ENCODE peak calls at places on chromosomes 6 and 20, in five cellular contexts. U is K562, R is HCT116, H is GM12878, F is SK-N-SH. X is an unnamed sample.

GRCh38 chr20:53839423-53840176 is 230.8 kb downstream of the BCAS1 start:
- DNase-seq in U (no peak), R (no peak), H (peak; percentile 96), F (no peak), X (no peak)

GRCh38 chr6:79872986-79873385 is 74.4 kb downstream of the ELOVL4 start:
- DNase-seq in U (no peak), R (no peak), H (no peak), F (no peak), X (no peak)

GRCh38 chr20:25540273-25540672 is 45.1 kb downstream of the NINL start:
- DNase-seq in U (no peak), R (peak; percentile 16), H (no peak), F (no peak), X (no peak)

GRCh38 chr20:56439784-56440291 is 27.8 kb downstream of the CASS4 start:
- DNase-seq in U (no peak), R (no peak), H (no peak), F (no peak), X (no peak)

GRCh38 chr6:155861821-155862220 is 406.2 kb upstream of the NOX3 start:
- DNase-seq in U (no peak), R (no peak), H (no peak), F (no peak), X (no peak)

GRCh38 chr20:25859649-25860530 is 163.2 kb upstream of the ZNF337 start:
- DNase-seq in U (peak; percentile 38), R (no peak), H (no peak), F (peak; percentile 77), X (peak; percentile 65)

GRCh38 chr20:3922223-3922982 is 33.2 kb downstream of the PANK2 start:
- DNase-seq in U (no peak), R (no peak), H (no peak), F (no peak), X (no peak)

GRCh38 chr6:111478064-111478476 is 4.9 kb downstream of the REV3L start:
- DNase-seq in U (no peak), R (no peak), H (no peak), F (no peak), X (peak; percentile 28)

GRCh38 chr20:33539129-33539528 is 49.2 kb downstream of the CBFA2T2 start:
- DNase-seq in U (no peak), R (no peak), H (no peak), F (no peak), X (peak; percentile 58)

GRCh38 chr6:3247255-3248146 is 11.2 kb upstream of the PSMG4 start:
- DNase-seq in U (peak; percentile 78), R (no peak), H (no peak), F (peak; percentile 81), X (peak; percentile 87)

GRCh38 chr6:105474234-105474633 is 71.4 kb upstream of the PREP start:
- DNase-seq in U (no peak), R (no peak), H (no peak), F (no peak), X (no peak)

GRCh38 chr6:168179133-168179532 is 100.1 kb upstream of the FRMD1 start:
- DNase-seq in U (no peak), R (no peak), H (no peak), F (no peak), X (no peak)

GRCh38 chr20:25129908-25130307 is 48.0 kb upstream of the VSX1 start:
- DNase-seq in U (no peak), R (no peak), H (no peak), F (no peak), X (no peak)

GRCh38 chr20:17875106-17875980 is 93.3 kb downstream of the SNX5 start:
- DNase-seq in U (no peak), R (no peak), H (no peak), F (no peak), X (peak; percentile 92)

GRCh38 chr6:88705601-88706000 is 257.8 kb downstream of the RNGTT start:
- DNase-seq in U (no peak), R (no peak), H (peak; percentile 81), F (no peak), X (no peak)

GRCh38 chr20:20297181-20297580 is 70.7 kb upstream of the INSM1 start:
- DNase-seq in U (no peak), R (no peak), H (no peak), F (no peak), X (peak; percentile 20)

GRCh38 chr6:163346529-163346961 is 68.0 kb upstream of the QKI start:
- DNase-seq in U (no peak), R (no peak), H (no peak), F (peak; percentile 52), X (no peak)

GRCh38 chr6:109690373-109690739 is 646 bp downstream of the AK9 start:
- DNase-seq in U (peak; percentile 69), R (no peak), H (no peak), F (peak; percentile 62), X (peak; percentile 15)

GRCh38 chr20:12660918-12661317 is 347.9 kb upstream of the SPTLC3 start:
- DNase-seq in U (no peak), R (no peak), H (no peak), F (peak; percentile 17), X (peak; percentile 13)

GRCh38 chr20:3811421-3812258 is 8.7 kb upstream of the AP5S1 start:
- DNase-seq in U (no peak), R (peak; percentile 93), H (no peak), F (peak; percentile 93), X (peak; percentile 90)

GRCh38 chr6:137811121-137811911 is 55.7 kb upstream of the TNFAIP3 start:
- DNase-seq in U (peak; percentile 57), R (peak; percentile 55), H (peak; percentile 95), F (no peak), X (peak; percentile 90)

GRCh38 chr6:44831002-44831610 is 443.6 kb downstream of the CDC5L start:
- DNase-seq in U (no peak), R (no peak), H (no peak), F (no peak), X (no peak)

GRCh38 chr20:63136296-63136695 is 79.6 kb downstream of the YTHDF1 start:
- DNase-seq in U (no peak), R (no peak), H (no peak), F (no peak), X (no peak)

GRCh38 chr20:40513010-40513409 is 176.0 kb downstream of the MAFB start:
- DNase-seq in U (no peak), R (no peak), H (no peak), F (no peak), X (no peak)

GRCh38 chr6:34791842-34792604 is at the start of gene BLTP3A:
- DNase-seq in U (peak; percentile 95), R (peak; percentile 33), H (no peak), F (peak; percentile 94), X (peak; percentile 59)

GRCh38 chr6:106300020-106300772 is 25.4 kb downstream of the ATG5 start:
- DNase-seq in U (no peak), R (no peak), H (no peak), F (no peak), X (peak; percentile 11)

GRCh38 chr6:142187209-142187608 is 40.1 kb downstream of the VTA1 start:
- DNase-seq in U (no peak), R (no peak), H (no peak), F (no peak), X (no peak)

GRCh38 chr20:8394308-8394945 is 262.4 kb downstream of the PLCB1 start:
- DNase-seq in U (no peak), R (no peak), H (peak; percentile 71), F (no peak), X (no peak)

GRCh38 chr20:58634121-58634817 is 16.8 kb upstream of the STX16 start:
- DNase-seq in U (no peak), R (no peak), H (no peak), F (no peak), X (no peak)

GRCh38 chr6:11535801-11536230 is 1.7 kb upstream of the TMEM170B start:
- DNase-seq in U (no peak), R (no peak), H (no peak), F (no peak), X (peak; percentile 39)

GRCh38 chr6:105174512-105174911 is 5.3 kb downstream of the POPDC3 start:
- DNase-seq in U (no peak), R (no peak), H (no peak), F (no peak), X (no peak)

GRCh38 chr6:122033564-122034181 is 365.8 kb upstream of the HSF2 start:
- DNase-seq in U (peak; percentile 27), R (peak; percentile 49), H (no peak), F (peak; percentile 37), X (peak; percentile 55)
- TF ChIP-seq ZBTB33 in U (no peak), R (no peak), H (no peak), F (no peak), X (no peak)

GRCh38 chr6:136752554-136752953 is 39.7 kb downstream of the MAP3K5 start:
- DNase-seq in U (no peak), R (no peak), H (no peak), F (no peak), X (no peak)

GRCh38 chr6:136750821-136751220 is 41.5 kb downstream of the MAP3K5 start:
- DNase-seq in U (no peak), R (no peak), H (no peak), F (no peak), X (no peak)

GRCh38 chr6:136751991-136752390 is 40.3 kb downstream of the MAP3K5 start:
- DNase-seq in U (no peak), R (no peak), H (no peak), F (no peak), X (no peak)

GRCh38 chr6:136753624-136754023 is 38.7 kb downstream of the MAP3K5 start:
- DNase-seq in U (no peak), R (no peak), H (no peak), F (no peak), X (no peak)

DNA sequence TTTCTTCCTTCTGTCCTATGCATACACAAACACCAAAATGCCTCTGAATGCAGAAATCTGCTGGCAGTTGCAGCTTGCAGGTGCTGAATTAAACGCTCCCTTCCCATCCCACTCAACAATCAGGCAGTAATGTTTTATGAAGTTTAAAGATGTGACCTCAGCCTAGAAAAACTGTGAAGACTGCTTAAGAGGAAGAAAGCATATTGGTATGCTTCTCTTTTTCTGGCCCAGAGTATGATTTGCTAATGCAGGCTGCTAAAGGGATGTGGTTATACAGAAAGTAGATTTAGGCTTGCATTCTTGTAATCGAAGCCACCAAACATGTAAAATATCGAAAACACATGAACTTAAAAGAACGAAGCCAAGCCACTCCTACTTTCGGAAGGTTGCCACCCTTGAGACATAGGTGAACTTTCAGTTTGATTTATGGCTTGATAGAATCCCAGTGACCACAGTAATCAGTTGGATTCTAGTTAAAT is 40.8 kb downstream of the MAP3K5 start:
- DNase-seq in U (no peak), R (no peak), H (peak; percentile 94), F (no peak), X (no peak)
- H2AFZ ChIP-seq in U (no peak overlapping the region), R (no peak overlapping the region), H (no peak overlapping the region), F (no peak overlapping the region), X (no peak overlapping the region)

GRCh38 chr6:151022492-151022891 is 157.0 kb downstream of the MTHFD1L start:
- DNase-seq in U (no peak), R (no peak), H (no peak), F (no peak), X (no peak)
- TF ChIP-seq ZBTB33 in U (no peak), R (no peak), H (no peak), F (no peak), X (no peak)

GRCh38 chr6:24900917-24901697 is 34.7 kb downstream of the RIPOR2 start:
- DNase-seq in U (no peak), R (no peak), H (no peak), F (no peak), X (no peak)

GRCh38 chr6:24898607-24899133 is 37.1 kb downstream of the RIPOR2 start:
- DNase-seq in U (no peak), R (no peak), H (no peak), F (no peak), X (no peak)

GRCh38 chr6:24897186-24897585 is 38.6 kb downstream of the RIPOR2 start:
- DNase-seq in U (no peak), R (no peak), H (no peak), F (no peak), X (no peak)

GRCh38 chr6:24901698-24902328 is 33.9 kb downstream of the RIPOR2 start:
- DNase-seq in U (no peak), R (no peak), H (no peak), F (no peak), X (no peak)

GRCh38 chr6:24899647-24900325 is 36.0 kb downstream of the RIPOR2 start:
- DNase-seq in U (no peak), R (no peak), H (no peak), F (no peak), X (no peak)
- H2AFZ ChIP-seq in U (no peak overlapping the region), R (no peak overlapping the region), H (no peak overlapping the region), F (no peak overlapping the region), X (no peak overlapping the region)